ENCODE peak calls at places on chromosomes 12 and 14, in seven cellular contexts. One of them, this sample, is unnamed.

GRCh38 chr12:89863968-89864367 is 155.3 kb upstream of the ATP2B1 start:
- DNase-seq in GM03348: no peak
- DNase-seq in WTC11: no peak
- DNase-seq in B cell: no peak
- DNase-seq in AG08395: no peak
- DNase-seq in mesendoderm: no peak
- DNase-seq in fibroblast of mammary gland: no peak
- DNase-seq in this sample: no peak

GRCh38 chr12:21566223-21566906 is 38.3 kb downstream of the GYS2 start:
- DNase-seq in GM03348: no peak
- DNase-seq in WTC11: no peak
- DNase-seq in B cell: no peak
- DNase-seq in AG08395: no peak
- DNase-seq in mesendoderm: no peak
- DNase-seq in fibroblast of mammary gland: peak
- DNase-seq in this sample: no peak

GRCh38 chr12:128644664-128645296 is 179.0 kb downstream of the SLC15A4 start:
- DNase-seq in GM03348: no peak
- DNase-seq in WTC11: peak
- DNase-seq in B cell: no peak
- DNase-seq in AG08395: no peak
- DNase-seq in mesendoderm: peak
- DNase-seq in fibroblast of mammary gland: no peak
- DNase-seq in this sample: no peak

GRCh38 chr14:64117671-64118402 is 176.3 kb downstream of the ESR2 start:
- DNase-seq in GM03348: peak
- DNase-seq in WTC11: no peak
- DNase-seq in B cell: no peak
- DNase-seq in AG08395: peak
- DNase-seq in mesendoderm: no peak
- DNase-seq in fibroblast of mammary gland: peak
- DNase-seq in this sample: peak

GRCh38 chr14:104798300-104799238 is 2.3 kb upstream of the ZBTB42 start:
- DNase-seq in GM03348: no peak
- DNase-seq in WTC11: no peak
- DNase-seq in B cell: no peak
- DNase-seq in AG08395: no peak
- DNase-seq in mesendoderm: no peak
- DNase-seq in fibroblast of mammary gland: no peak
- DNase-seq in this sample: no peak

GRCh38 chr14:101665478-101666078 is 95.9 kb upstream of the PPP2R5C start:
- DNase-seq in GM03348: peak
- DNase-seq in WTC11: peak
- DNase-seq in B cell: peak
- DNase-seq in AG08395: peak
- DNase-seq in mesendoderm: peak
- DNase-seq in fibroblast of mammary gland: peak
- DNase-seq in this sample: no peak

GRCh38 chr12:85441740-85442139 is 161.7 kb downstream of the ALX1 start:
- DNase-seq in GM03348: peak
- DNase-seq in WTC11: no peak
- DNase-seq in B cell: no peak
- DNase-seq in AG08395: no peak
- DNase-seq in mesendoderm: no peak
- DNase-seq in fibroblast of mammary gland: peak
- DNase-seq in this sample: no peak

GRCh38 chr12:97650242-97650641 is 187.6 kb downstream of the RMST start:
- DNase-seq in GM03348: no peak
- DNase-seq in WTC11: no peak
- DNase-seq in B cell: no peak
- DNase-seq in AG08395: no peak
- DNase-seq in mesendoderm: no peak
- DNase-seq in fibroblast of mammary gland: peak
- DNase-seq in this sample: no peak

GRCh38 chr12:68268971-68269370 is 15.6 kb upstream of the IL22 start:
- DNase-seq in GM03348: no peak
- DNase-seq in WTC11: no peak
- DNase-seq in B cell: no peak
- DNase-seq in AG08395: no peak
- DNase-seq in mesendoderm: no peak
- DNase-seq in fibroblast of mammary gland: no peak
- DNase-seq in this sample: no peak

GRCh38 chr12:62537544-62537943 is 70.9 kb downstream of the MON2 start:
- DNase-seq in GM03348: peak
- DNase-seq in WTC11: no peak
- DNase-seq in B cell: no peak
- DNase-seq in AG08395: peak
- DNase-seq in mesendoderm: no peak
- DNase-seq in fibroblast of mammary gland: peak
- DNase-seq in this sample: no peak

GRCh38 chr14:69484444-69485113 is at the start of gene PLEKHD1:
- DNase-seq in GM03348: no peak
- DNase-seq in WTC11: peak
- DNase-seq in B cell: no peak
- DNase-seq in AG08395: no peak
- DNase-seq in mesendoderm: peak
- DNase-seq in fibroblast of mammary gland: no peak
- DNase-seq in this sample: no peak

GRCh38 chr12:103144278-103144677 is 186.8 kb downstream of the ASCL1 start:
- DNase-seq in GM03348: no peak
- DNase-seq in WTC11: no peak
- DNase-seq in B cell: no peak
- DNase-seq in AG08395: no peak
- DNase-seq in mesendoderm: no peak
- DNase-seq in fibroblast of mammary gland: no peak
- DNase-seq in this sample: no peak

GRCh38 chr12:125140918-125141573 is 75.8 kb downstream of the AACS start:
- DNase-seq in GM03348: peak
- DNase-seq in WTC11: no peak
- DNase-seq in B cell: no peak
- DNase-seq in AG08395: peak
- DNase-seq in mesendoderm: peak
- DNase-seq in fibroblast of mammary gland: peak
- DNase-seq in this sample: no peak

GRCh38 chr12:123004287-123004686 is 23.8 kb downstream of the ARL6IP4 start:
- DNase-seq in GM03348: no peak
- DNase-seq in WTC11: no peak
- DNase-seq in B cell: no peak
- DNase-seq in AG08395: no peak
- DNase-seq in mesendoderm: no peak
- DNase-seq in fibroblast of mammary gland: no peak
- DNase-seq in this sample: no peak

GRCh38 chr14:89308232-89308959 is 108.6 kb downstream of the FOXN3 start:
- DNase-seq in GM03348: peak
- DNase-seq in WTC11: no peak
- DNase-seq in B cell: no peak
- DNase-seq in AG08395: peak
- DNase-seq in mesendoderm: no peak
- DNase-seq in fibroblast of mammary gland: peak
- DNase-seq in this sample: no peak